ENCODE peak calls at places on chromosomes 2 and 18, in nine cellular contexts. One of them, this sample, is unnamed.
A peak's percentile ranks its signal among the peaks of the same experiment; 100 is the strongest.

GRCh38 chr2:119721462-119721861 is 38.3 kb upstream of the PTPN4 start:
- DNase-seq in NCI-H1092: no peak
- DNase-seq in AG04449: no peak
- DNase-seq in foreskin fibroblast: no peak
- DNase-seq in lower lobe of right lung: no peak
- DNase-seq in fibroblast of the conjunctiva: no peak
- DNase-seq in A172: no peak
- DNase-seq in anterior cingulate cortex: no peak
- DNase-seq in AG08396: no peak
- DNase-seq in this sample: no peak

GRCh38 chr2:50125230-50125629 is 906.7 kb downstream of the NRXN1 start:
- DNase-seq in AG08396: no peak
- DNase-seq in AG04449: no peak
- DNase-seq in foreskin fibroblast: no peak
- DNase-seq in A172: no peak
- DNase-seq in fibroblast of the conjunctiva: no peak
- DNase-seq in anterior cingulate cortex: no peak
- DNase-seq in NCI-H1092: no peak
- DNase-seq in lower lobe of right lung: no peak
- DNase-seq in this sample: no peak

GRCh38 chr2:236762628-236763027 is 193.0 kb downstream of the ACKR3 start:
- DNase-seq in lower lobe of right lung: no peak
- DNase-seq in foreskin fibroblast: no peak
- DNase-seq in fibroblast of the conjunctiva: no peak
- DNase-seq in anterior cingulate cortex: no peak
- DNase-seq in NCI-H1092: no peak
- DNase-seq in A172: peak; percentile 68
- DNase-seq in AG08396: no peak
- DNase-seq in AG04449: no peak
- DNase-seq in this sample: no peak

GRCh38 chr18:11957636-11958035 is 23.7 kb upstream of the IMPA2 start:
- DNase-seq in fibroblast of the conjunctiva: no peak
- DNase-seq in NCI-H1092: no peak
- DNase-seq in lower lobe of right lung: no peak
- DNase-seq in foreskin fibroblast: no peak
- DNase-seq in AG04449: no peak
- DNase-seq in A172: no peak
- DNase-seq in anterior cingulate cortex: no peak
- DNase-seq in AG08396: no peak
- DNase-seq in this sample: no peak

GRCh38 chr2:119442850-119443249 is 11.2 kb downstream of the TMEM37 start:
- DNase-seq in fibroblast of the conjunctiva: no peak
- DNase-seq in anterior cingulate cortex: no peak
- DNase-seq in NCI-H1092: no peak
- DNase-seq in AG08396: no peak
- DNase-seq in lower lobe of right lung: no peak
- DNase-seq in A172: no peak
- DNase-seq in foreskin fibroblast: no peak
- DNase-seq in AG04449: no peak
- DNase-seq in this sample: no peak

GRCh38 chr2:96819101-96819875 is 3.2 kb downstream of the CNNM3 start:
- DNase-seq in NCI-H1092: no peak
- DNase-seq in anterior cingulate cortex: no peak
- DNase-seq in AG04449: no peak
- DNase-seq in lower lobe of right lung: peak; percentile 68
- DNase-seq in A172: no peak
- DNase-seq in foreskin fibroblast: no peak
- DNase-seq in fibroblast of the conjunctiva: no peak
- DNase-seq in AG08396: no peak
- DNase-seq in this sample: no peak

GRCh38 chr2:206084870-206085741 is 868 bp downstream of the INO80D start:
- DNase-seq in foreskin fibroblast: peak; percentile 53
- DNase-seq in anterior cingulate cortex: no peak
- DNase-seq in fibroblast of the conjunctiva: no peak
- DNase-seq in NCI-H1092: no peak
- DNase-seq in AG08396: peak; percentile 55
- DNase-seq in lower lobe of right lung: peak; percentile 60
- DNase-seq in AG04449: no peak
- DNase-seq in A172: peak; percentile 31
- DNase-seq in this sample: no peak

GRCh38 chr2:238597638-238598528 is 171.2 kb downstream of the ASB1 start:
- DNase-seq in AG04449: no peak
- DNase-seq in lower lobe of right lung: no peak
- DNase-seq in anterior cingulate cortex: no peak
- DNase-seq in fibroblast of the conjunctiva: no peak
- DNase-seq in foreskin fibroblast: no peak
- DNase-seq in AG08396: no peak
- DNase-seq in NCI-H1092: no peak
- DNase-seq in A172: no peak
- DNase-seq in this sample: no peak

GRCh38 chr18:41655074-41655473 is 300.0 kb upstream of the PIK3C3 start:
- DNase-seq in AG04449: no peak
- DNase-seq in A172: no peak
- DNase-seq in fibroblast of the conjunctiva: no peak
- DNase-seq in NCI-H1092: no peak
- DNase-seq in foreskin fibroblast: peak; percentile 28
- DNase-seq in anterior cingulate cortex: no peak
- DNase-seq in AG08396: no peak
- DNase-seq in lower lobe of right lung: no peak
- DNase-seq in this sample: no peak

This sample was measured in AG09319.